ENCODE peak calls at places on chromosomes 6 and 20, in four cellular contexts. L is left lung; H is DMS153; B is effector CD8-positive, alpha-beta T cell. P is an unnamed sample.

GRCh38 chr20:58025233-58025632 is 203.2 kb downstream of the ANKRD60 start:
- DNase-seq in B (no peak), L (no peak), H (no peak), P (no peak)

GRCh38 chr6:169830876-169831275 is 79.5 kb downstream of the ERMARD start:
- DNase-seq in L (no peak), H (no peak), B (no peak), P (no peak)

GRCh38 chr6:143595256-143596036 is 82.3 kb upstream of the PHACTR2 start:
- DNase-seq in L (no peak), H (no peak), B (no peak), P (no peak)

GRCh38 chr20:14845199-14846160 is 508.1 kb upstream of the FLRT3 start:
- DNase-seq in L (no peak), H (no peak), B (no peak), P (no peak)

GRCh38 chr6:130377911-130378310 is 12.1 kb downstream of the TMEM200A start:
- DNase-seq in H (no peak), L (no peak), B (no peak), P (no peak)

GRCh38 chr6:141077355-141078333 is 1055.1 kb upstream of the GJE1 start:
- DNase-seq in L (no peak), H (no peak), B (no peak), P (no peak)

GRCh38 chr6:25945175-25945574 is 14.7 kb upstream of the SLC17A2 start:
- DNase-seq in L (no peak), H (no peak), B (no peak), P (no peak)

GRCh38 chr6:150537893-150538292 is 61.8 kb upstream of the PLEKHG1 start:
- DNase-seq in B (no peak), L (no peak), H (no peak), P (peak)

GRCh38 chr6:151209071-151209831 is 30.5 kb upstream of the AKAP12 start:
- DNase-seq in B (no peak), L (no peak), H (peak), P (no peak)

GRCh38 chr6:52881662-52881995 is 27.9 kb downstream of the GSTA3 start:
- DNase-seq in B (no peak), L (no peak), H (no peak), P (no peak)

GRCh38 chr6:127186889-127187288 is 68.4 kb downstream of the RSPO3 start:
- DNase-seq in B (peak), L (peak), H (peak), P (peak)

GRCh38 chr6:137248702-137249101 is 29.5 kb upstream of the IFNGR1 start:
- DNase-seq in H (no peak), L (no peak), B (no peak), P (no peak)

GRCh38 chr6:149026530-149026942 is 279.7 kb downstream of the UST start:
- DNase-seq in H (peak), B (no peak), L (no peak), P (no peak)

GRCh38 chr6:143286280-143286795 is 164.2 kb downstream of the ADAT2 start:
- DNase-seq in H (no peak), L (no peak), B (no peak), P (no peak)

GRCh38 chr6:164021589-164022290 is 607.2 kb downstream of the QKI start:
- DNase-seq in L (no peak), B (no peak), H (no peak), P (no peak)

GRCh38 chr6:70371454-70372105 is 41.7 kb upstream of the FAM135A start:
- DNase-seq in B (no peak), L (no peak), H (peak), P (no peak)

GRCh38 chr6:134331255-134331654 is 13.3 kb upstream of the SGK1 start:
- DNase-seq in L (no peak), H (no peak), B (no peak), P (no peak)

GRCh38 chr6:125095501-125096301 is 57.9 kb upstream of the TPD52L1 start:
- DNase-seq in B (no peak), L (no peak), H (no peak), P (no peak)

GRCh38 chr6:150567823-150568383 is 31.8 kb upstream of the PLEKHG1 start:
- DNase-seq in H (peak), B (no peak), L (no peak), P (no peak)

GRCh38 chr6:5738211-5738610 is 268.5 kb downstream of the NRN1 start:
- DNase-seq in B (no peak), L (no peak), H (no peak), P (no peak)

GRCh38 chr6:111888928-111889696 is 15.9 kb upstream of the FYN start:
- DNase-seq in L (no peak), H (no peak), B (no peak), P (no peak)

GRCh38 chr20:63967330-63968135 is 2.2 kb downstream of the ZNF512B start:
- DNase-seq in B (no peak), H (no peak), L (no peak), P (no peak)

P was measured in ureter.